ENCODE peak calls at places on chromosomes 1 and 21, in nine cellular contexts. One of them, this sample, is unnamed. For H3K9me3, the result is how much of the 10 kb centered on the place peaks cover.

GRCh38 chr21:38330671-38331070 is 73.9 kb downstream of the KCNJ15 start:
- DNase-seq in iPS DF 6.9: no peak
- DNase-seq in heart right ventricle: no peak
- DNase-seq in HCT116: no peak
- DNase-seq in AG04450: no peak
- DNase-seq in ascending aorta: no peak
- DNase-seq in left ventricle myocardium inferior: no peak
- DNase-seq in IMR-90: no peak
- DNase-seq in neural progenitor cell: no peak
- DNase-seq in this sample: no peak

GRCh38 chr1:149978547-149979023 is 31.9 kb downstream of the OTUD7B start:
- DNase-seq in iPS DF 6.9: no peak
- DNase-seq in AG04450: no peak
- DNase-seq in HCT116: no peak
- DNase-seq in neural progenitor cell: no peak
- DNase-seq in IMR-90: no peak
- DNase-seq in left ventricle myocardium inferior: no peak
- DNase-seq in heart right ventricle: no peak
- DNase-seq in ascending aorta: no peak
- DNase-seq in this sample: no peak

GRCh38 chr1:43172532-43172972 is 422 bp downstream of the CFAP57 start:
- DNase-seq in left ventricle myocardium inferior: peak
- DNase-seq in ascending aorta: peak
- DNase-seq in neural progenitor cell: peak
- DNase-seq in heart right ventricle: peak
- DNase-seq in HCT116: peak
- DNase-seq in iPS DF 6.9: peak
- DNase-seq in IMR-90: peak
- DNase-seq in AG04450: peak
- DNase-seq in this sample: peak

GRCh38 chr1:153260473-153260979 is 1.0 kb downstream of the LORICRIN start:
- DNase-seq in neural progenitor cell: no peak
- DNase-seq in ascending aorta: no peak
- DNase-seq in AG04450: no peak
- DNase-seq in left ventricle myocardium inferior: no peak
- DNase-seq in heart right ventricle: no peak
- DNase-seq in HCT116: no peak
- DNase-seq in IMR-90: no peak
- DNase-seq in iPS DF 6.9: no peak
- DNase-seq in this sample: no peak

GRCh38 chr1:181073638-181074037 is 14.9 kb upstream of the IER5 start:
- DNase-seq in iPS DF 6.9: no peak
- DNase-seq in left ventricle myocardium inferior: no peak
- DNase-seq in heart right ventricle: no peak
- DNase-seq in ascending aorta: no peak
- DNase-seq in HCT116: no peak
- DNase-seq in IMR-90: peak
- DNase-seq in neural progenitor cell: no peak
- DNase-seq in AG04450: peak
- DNase-seq in this sample: peak

GRCh38 chr1:189681252-189681919 is 796.3 kb downstream of the BRINP3 start:
- DNase-seq in heart right ventricle: no peak
- DNase-seq in left ventricle myocardium inferior: no peak
- DNase-seq in neural progenitor cell: no peak
- DNase-seq in iPS DF 6.9: no peak
- DNase-seq in HCT116: no peak
- DNase-seq in AG04450: no peak
- DNase-seq in ascending aorta: no peak
- DNase-seq in IMR-90: no peak
- DNase-seq in this sample: no peak

GRCh38 chr21:35792569-35792968 is 267.8 kb downstream of the SETD4 start:
- DNase-seq in HCT116: no peak
- DNase-seq in neural progenitor cell: no peak
- DNase-seq in AG04450: no peak
- DNase-seq in ascending aorta: no peak
- DNase-seq in IMR-90: no peak
- DNase-seq in iPS DF 6.9: no peak
- DNase-seq in heart right ventricle: no peak
- DNase-seq in left ventricle myocardium inferior: no peak
- DNase-seq in this sample: no peak

GRCh38 chr1:243495442-243496172 is 239.8 kb downstream of the SDCCAG8 start:
- DNase-seq in HCT116: no peak
- DNase-seq in ascending aorta: no peak
- DNase-seq in heart right ventricle: peak
- DNase-seq in AG04450: no peak
- DNase-seq in iPS DF 6.9: no peak
- DNase-seq in neural progenitor cell: no peak
- DNase-seq in left ventricle myocardium inferior: no peak
- DNase-seq in IMR-90: peak
- DNase-seq in this sample: no peak

GRCh38 chr1:202106340-202107284 is 16.1 kb upstream of the GPR37L1 start:
- DNase-seq in left ventricle myocardium inferior: no peak
- DNase-seq in heart right ventricle: no peak
- DNase-seq in IMR-90: no peak
- DNase-seq in AG04450: no peak
- DNase-seq in neural progenitor cell: no peak
- DNase-seq in iPS DF 6.9: no peak
- DNase-seq in HCT116: peak
- DNase-seq in ascending aorta: no peak
- DNase-seq in this sample: no peak

GRCh38 chr1:202107801-202108731 is 14.7 kb upstream of the GPR37L1 start:
- DNase-seq in AG04450: no peak
- DNase-seq in IMR-90: no peak
- DNase-seq in left ventricle myocardium inferior: peak
- DNase-seq in iPS DF 6.9: no peak
- DNase-seq in ascending aorta: no peak
- DNase-seq in HCT116: no peak
- DNase-seq in heart right ventricle: peak
- DNase-seq in neural progenitor cell: peak
- DNase-seq in this sample: no peak

GRCh38 chr1:202107321-202107761 is 15.4 kb upstream of the GPR37L1 start:
- DNase-seq in IMR-90: no peak
- DNase-seq in AG04450: no peak
- DNase-seq in heart right ventricle: peak
- DNase-seq in left ventricle myocardium inferior: peak
- DNase-seq in HCT116: no peak
- DNase-seq in neural progenitor cell: no peak
- DNase-seq in iPS DF 6.9: no peak
- DNase-seq in ascending aorta: no peak
- DNase-seq in this sample: peak

GRCh38 chr1:202104073-202104472 is 18.6 kb upstream of the GPR37L1 start:
- DNase-seq in iPS DF 6.9: no peak
- DNase-seq in HCT116: no peak
- DNase-seq in neural progenitor cell: no peak
- DNase-seq in ascending aorta: no peak
- DNase-seq in IMR-90: no peak
- DNase-seq in left ventricle myocardium inferior: no peak
- DNase-seq in AG04450: no peak
- DNase-seq in heart right ventricle: no peak
- DNase-seq in this sample: no peak

GRCh38 chr1:202105571-202106339 is 17.0 kb upstream of the GPR37L1 start:
- DNase-seq in iPS DF 6.9: no peak
- DNase-seq in left ventricle myocardium inferior: no peak
- DNase-seq in IMR-90: peak
- DNase-seq in AG04450: no peak
- DNase-seq in ascending aorta: no peak
- DNase-seq in neural progenitor cell: peak
- DNase-seq in heart right ventricle: peak
- DNase-seq in HCT116: peak
- DNase-seq in this sample: no peak
- H3K27ac ChIP-seq in iPS DF 6.9: no peak
- H3K27ac ChIP-seq in left ventricle myocardium inferior: no peak
- H3K27ac ChIP-seq in IMR-90: no peak
- H3K27ac ChIP-seq in AG04450: no peak
- H3K27ac ChIP-seq in ascending aorta: no peak
- H3K27ac ChIP-seq in neural progenitor cell: peak
- H3K27ac ChIP-seq in heart right ventricle: no peak
- H3K27ac ChIP-seq in HCT116: peak
- H3K27ac ChIP-seq in this sample: no peak

GRCh38 chr1:93474291-93474690 is 26.4 kb downstream of the FNBP1L start:
- DNase-seq in ascending aorta: no peak
- DNase-seq in neural progenitor cell: no peak
- DNase-seq in iPS DF 6.9: no peak
- DNase-seq in left ventricle myocardium inferior: no peak
- DNase-seq in HCT116: no peak
- DNase-seq in IMR-90: no peak
- DNase-seq in heart right ventricle: no peak
- DNase-seq in AG04450: no peak
- DNase-seq in this sample: no peak

GRCh38 chr1:93467606-93468005 is 19.7 kb downstream of the FNBP1L start:
- DNase-seq in HCT116: no peak
- DNase-seq in IMR-90: no peak
- DNase-seq in iPS DF 6.9: no peak
- DNase-seq in AG04450: no peak
- DNase-seq in neural progenitor cell: no peak
- DNase-seq in left ventricle myocardium inferior: no peak
- DNase-seq in ascending aorta: no peak
- DNase-seq in heart right ventricle: no peak
- DNase-seq in this sample: no peak

GRCh38 chr1:93471911-93472310 is 24.0 kb downstream of the FNBP1L start:
- DNase-seq in heart right ventricle: no peak
- DNase-seq in ascending aorta: no peak
- DNase-seq in IMR-90: peak
- DNase-seq in HCT116: no peak
- DNase-seq in neural progenitor cell: no peak
- DNase-seq in iPS DF 6.9: no peak
- DNase-seq in AG04450: peak
- DNase-seq in left ventricle myocardium inferior: no peak
- DNase-seq in this sample: peak

GRCh38 chr1:93468681-93469080 is 20.8 kb downstream of the FNBP1L start:
- DNase-seq in left ventricle myocardium inferior: no peak
- DNase-seq in neural progenitor cell: no peak
- DNase-seq in AG04450: no peak
- DNase-seq in heart right ventricle: no peak
- DNase-seq in iPS DF 6.9: no peak
- DNase-seq in IMR-90: peak
- DNase-seq in ascending aorta: no peak
- DNase-seq in HCT116: no peak
- DNase-seq in this sample: no peak

GRCh38 chr1:93471284-93471683 is 23.4 kb downstream of the FNBP1L start:
- DNase-seq in left ventricle myocardium inferior: no peak
- DNase-seq in neural progenitor cell: no peak
- DNase-seq in ascending aorta: no peak
- DNase-seq in HCT116: no peak
- DNase-seq in IMR-90: no peak
- DNase-seq in iPS DF 6.9: no peak
- DNase-seq in heart right ventricle: no peak
- DNase-seq in AG04450: no peak
- DNase-seq in this sample: no peak
- H3K9me3 ChIP-seq in left ventricle myocardium inferior: under half
- H3K9me3 ChIP-seq in neural progenitor cell: under half
- H3K9me3 ChIP-seq in ascending aorta: under half
- H3K9me3 ChIP-seq in HCT116: under half
- H3K9me3 ChIP-seq in IMR-90: under half
- H3K9me3 ChIP-seq in iPS DF 6.9: under half
- H3K9me3 ChIP-seq in heart right ventricle: under half
- H3K9me3 ChIP-seq in AG04450: under half
- H3K9me3 ChIP-seq in this sample: under half

DNA sequence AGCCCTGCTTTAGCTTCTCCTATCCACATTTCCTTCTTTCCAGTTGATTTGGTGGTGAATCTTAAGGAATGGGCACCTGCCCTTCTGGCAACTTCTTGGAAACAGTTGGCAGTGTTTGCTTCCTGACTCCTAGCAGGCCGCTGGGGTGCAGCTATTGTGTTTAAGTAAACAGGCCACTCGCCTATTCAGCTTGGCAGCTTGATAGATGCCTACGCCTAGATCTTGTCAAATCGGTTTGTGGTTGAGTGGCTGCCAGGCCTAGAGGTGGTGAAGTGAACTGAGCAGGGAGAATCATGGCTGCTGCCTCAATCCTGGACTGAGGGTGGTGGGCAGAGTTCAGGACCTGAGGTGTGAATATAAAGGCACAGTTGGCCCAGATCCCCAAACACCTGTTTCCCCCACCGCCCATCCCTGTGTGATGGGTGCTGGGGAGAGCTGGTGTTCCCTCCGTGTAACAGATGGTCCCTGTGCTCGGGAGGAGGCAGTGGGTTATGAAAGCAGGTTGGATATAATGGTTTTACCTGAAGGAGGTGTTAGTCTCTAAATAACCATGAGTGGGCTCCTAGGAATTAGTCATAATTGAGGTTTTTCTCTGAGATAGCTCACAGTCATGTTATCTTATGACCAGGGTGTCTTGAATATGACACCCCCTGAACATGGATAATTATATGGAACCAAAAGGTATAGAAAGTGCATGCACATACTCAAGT is 940 bp upstream of the PLA2G2C start:
- DNase-seq in HCT116: no peak
- DNase-seq in iPS DF 6.9: no peak
- DNase-seq in heart right ventricle: no peak
- DNase-seq in ascending aorta: no peak
- DNase-seq in left ventricle myocardium inferior: no peak
- DNase-seq in IMR-90: no peak
- DNase-seq in neural progenitor cell: no peak
- DNase-seq in AG04450: no peak
- DNase-seq in this sample: peak
- H3K4me3 ChIP-seq in HCT116: no peak
- H3K4me3 ChIP-seq in iPS DF 6.9: no peak
- H3K4me3 ChIP-seq in heart right ventricle: no peak
- H3K4me3 ChIP-seq in ascending aorta: no peak
- H3K4me3 ChIP-seq in left ventricle myocardium inferior: peak
- H3K4me3 ChIP-seq in IMR-90: no peak
- H3K4me3 ChIP-seq in neural progenitor cell: no peak
- H3K4me3 ChIP-seq in AG04450: no peak
- H3K4me3 ChIP-seq in this sample: no peak

GRCh38 chr1:54340434-54340833 is 65.8 kb downstream of the SSBP3 start:
- DNase-seq in left ventricle myocardium inferior: no peak
- DNase-seq in iPS DF 6.9: no peak
- DNase-seq in heart right ventricle: no peak
- DNase-seq in neural progenitor cell: no peak
- DNase-seq in IMR-90: no peak
- DNase-seq in ascending aorta: no peak
- DNase-seq in HCT116: no peak
- DNase-seq in AG04450: no peak
- DNase-seq in this sample: no peak

GRCh38 chr1:54342306-54342705 is 63.9 kb downstream of the SSBP3 start:
- DNase-seq in neural progenitor cell: no peak
- DNase-seq in HCT116: no peak
- DNase-seq in AG04450: no peak
- DNase-seq in heart right ventricle: no peak
- DNase-seq in iPS DF 6.9: no peak
- DNase-seq in IMR-90: no peak
- DNase-seq in left ventricle myocardium inferior: no peak
- DNase-seq in ascending aorta: no peak
- DNase-seq in this sample: no peak

GRCh38 chr1:54339126-54339525 is 67.1 kb downstream of the SSBP3 start:
- DNase-seq in iPS DF 6.9: no peak
- DNase-seq in neural progenitor cell: no peak
- DNase-seq in AG04450: no peak
- DNase-seq in HCT116: no peak
- DNase-seq in heart right ventricle: no peak
- DNase-seq in left ventricle myocardium inferior: no peak
- DNase-seq in IMR-90: no peak
- DNase-seq in ascending aorta: no peak
- DNase-seq in this sample: no peak

GRCh38 chr1:54341763-54342162 is 64.4 kb downstream of the SSBP3 start:
- DNase-seq in neural progenitor cell: no peak
- DNase-seq in HCT116: no peak
- DNase-seq in AG04450: no peak
- DNase-seq in iPS DF 6.9: no peak
- DNase-seq in IMR-90: no peak
- DNase-seq in ascending aorta: no peak
- DNase-seq in heart right ventricle: no peak
- DNase-seq in left ventricle myocardium inferior: no peak
- DNase-seq in this sample: no peak

DNA sequence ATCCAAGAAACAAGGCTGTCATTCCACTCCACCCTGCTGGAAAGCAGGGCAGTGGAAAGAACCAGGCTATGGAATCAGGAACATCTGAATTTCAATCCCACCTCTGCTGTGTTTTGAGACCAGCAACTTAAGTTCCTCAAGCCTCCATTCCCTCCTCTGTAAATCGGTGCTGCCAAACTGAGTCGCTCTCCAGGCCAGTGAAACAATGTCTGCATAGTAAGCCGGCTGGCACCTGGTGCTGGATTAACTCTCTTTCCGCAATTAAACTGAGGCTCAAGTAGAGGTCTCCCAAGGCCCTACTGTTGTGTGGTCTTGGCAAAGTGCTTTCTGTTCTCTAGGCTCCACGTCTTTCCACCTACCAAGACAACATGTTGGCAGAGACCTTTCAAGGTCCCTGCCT is 65.3 kb downstream of the SSBP3 start:
- DNase-seq in IMR-90: no peak
- DNase-seq in HCT116: no peak
- DNase-seq in heart right ventricle: no peak
- DNase-seq in neural progenitor cell: peak
- DNase-seq in AG04450: no peak
- DNase-seq in iPS DF 6.9: no peak
- DNase-seq in ascending aorta: no peak
- DNase-seq in left ventricle myocardium inferior: no peak
- DNase-seq in this sample: no peak
- H3K27ac ChIP-seq in IMR-90: no peak
- H3K27ac ChIP-seq in HCT116: no peak
- H3K27ac ChIP-seq in heart right ventricle: no peak
- H3K27ac ChIP-seq in neural progenitor cell: no peak
- H3K27ac ChIP-seq in AG04450: no peak
- H3K27ac ChIP-seq in iPS DF 6.9: no peak
- H3K27ac ChIP-seq in ascending aorta: peak
- H3K27ac ChIP-seq in left ventricle myocardium inferior: peak
- H3K27ac ChIP-seq in this sample: peak

This sample was measured in prostate gland.